ENCODE peak calls at places on chromosomes 1 and 21, in ten cellular contexts. One of them, this sample, is unnamed.

GRCh38 chr1:101820080-101820479 is 176.6 kb downstream of the OLFM3 start:
- DNase-seq in fibroblast of the aortic adventitia: peak
- DNase-seq in breast epithelium: no peak
- DNase-seq in endothelial cell of umbilical vein: peak
- DNase-seq in DND-41: no peak
- DNase-seq in SJSA1: no peak
- DNase-seq in transverse colon: no peak
- DNase-seq in A549: peak
- DNase-seq in mucosa of descending colon: peak
- DNase-seq in HFF-Myc: no peak
- DNase-seq in this sample: no peak

GRCh38 chr1:215845224-215845902 is 278.3 kb downstream of the KCTD3 start:
- DNase-seq in fibroblast of the aortic adventitia: peak
- DNase-seq in breast epithelium: no peak
- DNase-seq in endothelial cell of umbilical vein: no peak
- DNase-seq in DND-41: no peak
- DNase-seq in SJSA1: no peak
- DNase-seq in transverse colon: no peak
- DNase-seq in A549: no peak
- DNase-seq in mucosa of descending colon: no peak
- DNase-seq in HFF-Myc: peak
- DNase-seq in this sample: no peak

GRCh38 chr1:6489799-6490180 is 1.7 kb downstream of the PLEKHG5 start:
- DNase-seq in fibroblast of the aortic adventitia: peak
- DNase-seq in breast epithelium: no peak
- DNase-seq in endothelial cell of umbilical vein: peak
- DNase-seq in DND-41: peak
- DNase-seq in SJSA1: peak
- DNase-seq in transverse colon: peak
- DNase-seq in A549: peak
- DNase-seq in mucosa of descending colon: peak
- DNase-seq in HFF-Myc: peak
- DNase-seq in this sample: peak

GRCh38 chr1:204288061-204288588 is 71.6 kb downstream of the PLEKHA6 start:
- DNase-seq in fibroblast of the aortic adventitia: no peak
- DNase-seq in breast epithelium: peak
- DNase-seq in endothelial cell of umbilical vein: no peak
- DNase-seq in DND-41: no peak
- DNase-seq in SJSA1: peak
- DNase-seq in transverse colon: peak
- DNase-seq in A549: peak
- DNase-seq in mucosa of descending colon: peak
- DNase-seq in HFF-Myc: no peak
- DNase-seq in this sample: no peak

GRCh38 chr1:245888809-245889208 is 618.3 kb downstream of the SMYD3 start:
- DNase-seq in fibroblast of the aortic adventitia: peak
- DNase-seq in breast epithelium: no peak
- DNase-seq in endothelial cell of umbilical vein: peak
- DNase-seq in DND-41: no peak
- DNase-seq in SJSA1: no peak
- DNase-seq in transverse colon: no peak
- DNase-seq in A549: peak
- DNase-seq in mucosa of descending colon: peak
- DNase-seq in HFF-Myc: no peak
- DNase-seq in this sample: no peak

GRCh38 chr21:32122082-32122481 is 156.8 kb downstream of the MIS18A start:
- DNase-seq in fibroblast of the aortic adventitia: no peak
- DNase-seq in breast epithelium: no peak
- DNase-seq in endothelial cell of umbilical vein: no peak
- DNase-seq in DND-41: no peak
- DNase-seq in SJSA1: no peak
- DNase-seq in transverse colon: no peak
- DNase-seq in A549: no peak
- DNase-seq in mucosa of descending colon: no peak
- DNase-seq in HFF-Myc: no peak
- DNase-seq in this sample: no peak

GRCh38 chr1:231702804-231703203 is 76.2 kb downstream of the DISC1 start:
- DNase-seq in fibroblast of the aortic adventitia: peak
- DNase-seq in breast epithelium: no peak
- DNase-seq in endothelial cell of umbilical vein: no peak
- DNase-seq in DND-41: no peak
- DNase-seq in SJSA1: peak
- DNase-seq in transverse colon: no peak
- DNase-seq in A549: no peak
- DNase-seq in mucosa of descending colon: no peak
- DNase-seq in HFF-Myc: no peak
- DNase-seq in this sample: no peak

GRCh38 chr1:37034301-37035013 is at the start of gene GRIK3:
- DNase-seq in fibroblast of the aortic adventitia: no peak
- DNase-seq in breast epithelium: no peak
- DNase-seq in endothelial cell of umbilical vein: no peak
- DNase-seq in DND-41: no peak
- DNase-seq in SJSA1: no peak
- DNase-seq in transverse colon: no peak
- DNase-seq in A549: no peak
- DNase-seq in mucosa of descending colon: no peak
- DNase-seq in HFF-Myc: no peak
- DNase-seq in this sample: no peak

DNA sequence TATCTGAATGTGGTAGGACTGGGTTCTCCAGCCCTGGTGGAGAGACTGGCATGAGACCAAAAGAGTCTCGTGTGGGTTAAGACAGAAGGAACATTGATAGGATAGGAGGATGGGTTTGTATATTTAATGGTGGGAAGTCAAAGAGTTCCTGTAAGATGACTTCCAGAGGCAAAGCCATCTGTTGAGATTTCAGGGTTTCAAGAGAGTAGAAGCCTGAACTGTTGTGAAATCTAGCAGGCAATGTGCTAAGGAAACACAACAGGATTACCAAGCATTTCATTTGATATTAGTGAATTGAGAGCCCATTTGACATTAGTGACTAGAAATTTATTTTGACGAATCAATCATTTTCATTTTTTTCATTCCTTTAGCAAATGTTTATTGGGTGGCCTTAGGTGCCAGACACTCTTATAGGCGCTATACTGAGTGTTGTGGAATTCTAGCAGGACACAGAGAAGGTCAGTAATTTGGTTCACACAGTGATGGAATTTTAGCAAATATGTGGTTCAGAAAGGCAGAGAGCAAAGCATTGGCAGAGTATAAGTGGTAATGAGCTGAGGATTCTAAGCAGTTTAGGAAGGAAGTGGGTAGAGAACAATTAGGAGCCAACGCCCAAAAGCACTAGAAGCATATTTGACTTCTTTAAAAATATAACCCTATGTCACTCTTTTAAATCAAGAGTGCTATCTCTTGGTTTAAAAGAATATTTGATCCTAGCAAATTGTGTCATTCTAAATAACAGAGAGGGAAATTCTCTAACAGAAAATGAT is 149.3 kb downstream of the AK5 start:
- DNase-seq in fibroblast of the aortic adventitia: no peak
- DNase-seq in breast epithelium: no peak
- DNase-seq in endothelial cell of umbilical vein: no peak
- DNase-seq in DND-41: no peak
- DNase-seq in SJSA1: no peak
- DNase-seq in transverse colon: no peak
- DNase-seq in A549: no peak
- DNase-seq in mucosa of descending colon: no peak
- DNase-seq in HFF-Myc: no peak
- DNase-seq in this sample: no peak
- H3K4me3 ChIP-seq in fibroblast of the aortic adventitia: no peak
- H3K4me3 ChIP-seq in breast epithelium: no peak
- H3K4me3 ChIP-seq in endothelial cell of umbilical vein: no peak
- H3K4me3 ChIP-seq in DND-41: no peak
- H3K4me3 ChIP-seq in SJSA1: no peak
- H3K4me3 ChIP-seq in transverse colon: no peak
- H3K4me3 ChIP-seq in A549: no peak
- H3K4me3 ChIP-seq in mucosa of descending colon: no peak
- H3K4me3 ChIP-seq in HFF-Myc: no peak
- H3K4me3 ChIP-seq in this sample: no peak

DNA sequence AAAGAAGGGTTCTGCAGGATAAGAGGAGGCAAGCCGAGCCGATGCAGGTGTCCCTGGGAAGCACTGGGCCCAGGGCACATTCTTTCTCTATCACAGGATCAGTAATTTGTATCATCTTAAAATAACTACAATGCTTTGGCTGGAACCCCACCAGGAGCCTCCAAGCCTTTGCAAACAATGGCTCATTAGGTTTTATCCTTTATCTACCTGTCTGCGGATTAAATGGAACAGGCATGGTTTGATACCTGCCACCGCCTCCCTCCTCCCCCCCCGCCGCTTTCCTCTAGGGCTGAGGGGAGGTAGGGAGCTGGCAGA is 571.9 kb downstream of the AJAP1 start:
- DNase-seq in fibroblast of the aortic adventitia: no peak
- DNase-seq in breast epithelium: no peak
- DNase-seq in endothelial cell of umbilical vein: no peak
- DNase-seq in DND-41: no peak
- DNase-seq in SJSA1: no peak
- DNase-seq in transverse colon: no peak
- DNase-seq in A549: no peak
- DNase-seq in mucosa of descending colon: no peak
- DNase-seq in HFF-Myc: no peak
- DNase-seq in this sample: no peak
- H3K4me3 ChIP-seq in fibroblast of the aortic adventitia: no peak
- H3K4me3 ChIP-seq in breast epithelium: no peak
- H3K4me3 ChIP-seq in endothelial cell of umbilical vein: no peak
- H3K4me3 ChIP-seq in DND-41: no peak
- H3K4me3 ChIP-seq in SJSA1: no peak
- H3K4me3 ChIP-seq in transverse colon: no peak
- H3K4me3 ChIP-seq in A549: no peak
- H3K4me3 ChIP-seq in mucosa of descending colon: no peak
- H3K4me3 ChIP-seq in HFF-Myc: no peak
- H3K4me3 ChIP-seq in this sample: no peak

GRCh38 chr1:90012305-90012704 is 17.4 kb downstream of the ZNF326 start:
- DNase-seq in fibroblast of the aortic adventitia: no peak
- DNase-seq in breast epithelium: no peak
- DNase-seq in endothelial cell of umbilical vein: no peak
- DNase-seq in DND-41: no peak
- DNase-seq in SJSA1: no peak
- DNase-seq in transverse colon: no peak
- DNase-seq in A549: no peak
- DNase-seq in mucosa of descending colon: no peak
- DNase-seq in HFF-Myc: no peak
- DNase-seq in this sample: no peak
- H3K4me3 ChIP-seq in fibroblast of the aortic adventitia: no peak
- H3K4me3 ChIP-seq in breast epithelium: no peak
- H3K4me3 ChIP-seq in endothelial cell of umbilical vein: no peak
- H3K4me3 ChIP-seq in DND-41: no peak
- H3K4me3 ChIP-seq in SJSA1: no peak
- H3K4me3 ChIP-seq in transverse colon: no peak
- H3K4me3 ChIP-seq in A549: no peak
- H3K4me3 ChIP-seq in mucosa of descending colon: no peak
- H3K4me3 ChIP-seq in HFF-Myc: no peak
- H3K4me3 ChIP-seq in this sample: no peak

GRCh38 chr1:185648858-185649589 is 85.2 kb upstream of the HMCN1 start:
- DNase-seq in fibroblast of the aortic adventitia: no peak
- DNase-seq in breast epithelium: no peak
- DNase-seq in endothelial cell of umbilical vein: no peak
- DNase-seq in DND-41: no peak
- DNase-seq in SJSA1: no peak
- DNase-seq in transverse colon: no peak
- DNase-seq in A549: no peak
- DNase-seq in mucosa of descending colon: no peak
- DNase-seq in HFF-Myc: no peak
- DNase-seq in this sample: no peak

GRCh38 chr1:185645686-185646085 is 88.5 kb upstream of the HMCN1 start:
- DNase-seq in fibroblast of the aortic adventitia: no peak
- DNase-seq in breast epithelium: no peak
- DNase-seq in endothelial cell of umbilical vein: no peak
- DNase-seq in DND-41: no peak
- DNase-seq in SJSA1: no peak
- DNase-seq in transverse colon: no peak
- DNase-seq in A549: no peak
- DNase-seq in mucosa of descending colon: no peak
- DNase-seq in HFF-Myc: no peak
- DNase-seq in this sample: no peak

GRCh38 chr1:185644531-185644930 is 89.7 kb upstream of the HMCN1 start:
- DNase-seq in fibroblast of the aortic adventitia: no peak
- DNase-seq in breast epithelium: no peak
- DNase-seq in endothelial cell of umbilical vein: no peak
- DNase-seq in DND-41: no peak
- DNase-seq in SJSA1: no peak
- DNase-seq in transverse colon: no peak
- DNase-seq in A549: peak
- DNase-seq in mucosa of descending colon: no peak
- DNase-seq in HFF-Myc: no peak
- DNase-seq in this sample: no peak

GRCh38 chr1:185645201-185645640 is 89.0 kb upstream of the HMCN1 start:
- DNase-seq in fibroblast of the aortic adventitia: peak
- DNase-seq in breast epithelium: no peak
- DNase-seq in endothelial cell of umbilical vein: no peak
- DNase-seq in DND-41: no peak
- DNase-seq in SJSA1: peak
- DNase-seq in transverse colon: no peak
- DNase-seq in A549: no peak
- DNase-seq in mucosa of descending colon: no peak
- DNase-seq in HFF-Myc: no peak
- DNase-seq in this sample: no peak

DNA sequence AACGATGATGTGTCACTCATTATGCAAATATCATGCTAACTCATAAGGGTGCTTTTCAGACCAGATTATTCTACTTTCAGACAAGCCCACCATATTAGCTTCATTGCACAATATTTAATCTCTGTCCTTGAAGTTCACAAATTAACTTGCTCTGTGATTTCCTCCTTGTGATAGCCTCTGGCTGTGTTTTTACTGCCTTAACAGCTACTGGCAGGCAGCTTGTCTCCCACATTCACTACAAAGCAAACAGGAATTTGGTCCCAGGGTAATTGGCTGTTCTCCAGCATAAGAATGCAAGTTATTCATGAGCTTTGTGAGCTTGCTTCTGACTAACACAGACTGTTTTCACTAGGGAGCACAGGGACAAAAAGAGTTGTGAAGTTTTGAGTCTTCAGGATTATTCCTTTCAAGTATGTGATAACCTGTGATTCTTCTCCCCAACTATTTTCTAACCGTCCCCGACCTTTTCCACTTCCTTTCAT is 87.9 kb upstream of the HMCN1 start:
- DNase-seq in fibroblast of the aortic adventitia: peak
- DNase-seq in breast epithelium: peak
- DNase-seq in endothelial cell of umbilical vein: peak
- DNase-seq in DND-41: no peak
- DNase-seq in SJSA1: peak
- DNase-seq in transverse colon: peak
- DNase-seq in A549: peak
- DNase-seq in mucosa of descending colon: peak
- DNase-seq in HFF-Myc: peak
- DNase-seq in this sample: no peak
- H3K4me3 ChIP-seq in fibroblast of the aortic adventitia: peak
- H3K4me3 ChIP-seq in breast epithelium: no peak
- H3K4me3 ChIP-seq in endothelial cell of umbilical vein: no peak
- H3K4me3 ChIP-seq in DND-41: no peak
- H3K4me3 ChIP-seq in SJSA1: peak
- H3K4me3 ChIP-seq in transverse colon: no peak
- H3K4me3 ChIP-seq in A549: peak
- H3K4me3 ChIP-seq in mucosa of descending colon: no peak
- H3K4me3 ChIP-seq in HFF-Myc: no peak
- H3K4me3 ChIP-seq in this sample: no peak

GRCh38 chr1:112937495-112937894 is 18.5 kb downstream of the SLC16A1 start:
- DNase-seq in fibroblast of the aortic adventitia: no peak
- DNase-seq in breast epithelium: no peak
- DNase-seq in endothelial cell of umbilical vein: no peak
- DNase-seq in DND-41: no peak
- DNase-seq in SJSA1: no peak
- DNase-seq in transverse colon: no peak
- DNase-seq in A549: no peak
- DNase-seq in mucosa of descending colon: no peak
- DNase-seq in HFF-Myc: no peak
- DNase-seq in this sample: no peak
- H3K4me3 ChIP-seq in fibroblast of the aortic adventitia: no peak
- H3K4me3 ChIP-seq in breast epithelium: no peak
- H3K4me3 ChIP-seq in endothelial cell of umbilical vein: no peak
- H3K4me3 ChIP-seq in DND-41: no peak
- H3K4me3 ChIP-seq in SJSA1: no peak
- H3K4me3 ChIP-seq in transverse colon: no peak
- H3K4me3 ChIP-seq in A549: no peak
- H3K4me3 ChIP-seq in mucosa of descending colon: no peak
- H3K4me3 ChIP-seq in HFF-Myc: no peak
- H3K4me3 ChIP-seq in this sample: no peak